ENCODE peak calls at places on chromosomes 12 and 14, in ten cellular contexts. One of them, this sample, is unnamed.

GRCh38 chr12:45200497-45201043 is 15.3 kb upstream of the ANO6 start:
- DNase-seq in DMS53: no peak
- DNase-seq in cardiac muscle cell: no peak
- DNase-seq in HFF-Myc: no peak
- DNase-seq in RWPE2: no peak
- DNase-seq in A172: no peak
- DNase-seq in GM12864: no peak
- DNase-seq in stimulated activated CD4-positive, alpha-beta T cell treated with anti-CD3 and anti-CD28 coated beads, Interleukin-2, amount 100 ng/mL, for 48 hours: no peak
- DNase-seq in type B pancreatic cell: no peak
- DNase-seq in activated gamma-delta T cell treated with Interleukin-2 at 50 U/mL for 16 hours: no peak
- DNase-seq in this sample: no peak

GRCh38 chr12:21962236-21962635 is 21.0 kb upstream of the ABCC9 start:
- DNase-seq in DMS53: no peak
- DNase-seq in cardiac muscle cell: no peak
- DNase-seq in HFF-Myc: no peak
- DNase-seq in RWPE2: no peak
- DNase-seq in A172: peak
- DNase-seq in GM12864: no peak
- DNase-seq in stimulated activated CD4-positive, alpha-beta T cell treated with anti-CD3 and anti-CD28 coated beads, Interleukin-2, amount 100 ng/mL, for 48 hours: no peak
- DNase-seq in type B pancreatic cell: no peak
- DNase-seq in activated gamma-delta T cell treated with Interleukin-2 at 50 U/mL for 16 hours: no peak
- DNase-seq in this sample: no peak

GRCh38 chr12:1691123-1692007 is 495 bp downstream of the ADIPOR2 start:
- DNase-seq in DMS53: peak
- DNase-seq in cardiac muscle cell: peak
- DNase-seq in HFF-Myc: no peak
- DNase-seq in RWPE2: no peak
- DNase-seq in A172: peak
- DNase-seq in GM12864: no peak
- DNase-seq in stimulated activated CD4-positive, alpha-beta T cell treated with anti-CD3 and anti-CD28 coated beads, Interleukin-2, amount 100 ng/mL, for 48 hours: peak
- DNase-seq in type B pancreatic cell: peak
- DNase-seq in activated gamma-delta T cell treated with Interleukin-2 at 50 U/mL for 16 hours: peak
- DNase-seq in this sample: no peak

GRCh38 chr12:116601524-116601923 is 42.3 kb downstream of the MAP1LC3B2 start:
- DNase-seq in DMS53: no peak
- DNase-seq in cardiac muscle cell: no peak
- DNase-seq in HFF-Myc: no peak
- DNase-seq in RWPE2: no peak
- DNase-seq in A172: peak
- DNase-seq in GM12864: no peak
- DNase-seq in stimulated activated CD4-positive, alpha-beta T cell treated with anti-CD3 and anti-CD28 coated beads, Interleukin-2, amount 100 ng/mL, for 48 hours: no peak
- DNase-seq in type B pancreatic cell: no peak
- DNase-seq in activated gamma-delta T cell treated with Interleukin-2 at 50 U/mL for 16 hours: no peak
- DNase-seq in this sample: no peak

GRCh38 chr14:66649515-66649914 is 141.6 kb downstream of the GPHN start:
- DNase-seq in DMS53: peak
- DNase-seq in cardiac muscle cell: no peak
- DNase-seq in HFF-Myc: no peak
- DNase-seq in RWPE2: no peak
- DNase-seq in A172: no peak
- DNase-seq in GM12864: peak
- DNase-seq in stimulated activated CD4-positive, alpha-beta T cell treated with anti-CD3 and anti-CD28 coated beads, Interleukin-2, amount 100 ng/mL, for 48 hours: no peak
- DNase-seq in type B pancreatic cell: no peak
- DNase-seq in activated gamma-delta T cell treated with Interleukin-2 at 50 U/mL for 16 hours: no peak
- DNase-seq in this sample: no peak

GRCh38 chr12:72471806-72472205 is 199.6 kb downstream of the TRHDE start:
- DNase-seq in DMS53: peak
- DNase-seq in cardiac muscle cell: peak
- DNase-seq in HFF-Myc: no peak
- DNase-seq in RWPE2: no peak
- DNase-seq in A172: no peak
- DNase-seq in GM12864: no peak
- DNase-seq in stimulated activated CD4-positive, alpha-beta T cell treated with anti-CD3 and anti-CD28 coated beads, Interleukin-2, amount 100 ng/mL, for 48 hours: no peak
- DNase-seq in type B pancreatic cell: no peak
- DNase-seq in activated gamma-delta T cell treated with Interleukin-2 at 50 U/mL for 16 hours: no peak
- DNase-seq in this sample: no peak

GRCh38 chr12:113899844-113900471 is 66.2 kb downstream of the RBM19 start:
- DNase-seq in DMS53: peak
- DNase-seq in cardiac muscle cell: no peak
- DNase-seq in HFF-Myc: no peak
- DNase-seq in RWPE2: no peak
- DNase-seq in A172: no peak
- DNase-seq in GM12864: no peak
- DNase-seq in stimulated activated CD4-positive, alpha-beta T cell treated with anti-CD3 and anti-CD28 coated beads, Interleukin-2, amount 100 ng/mL, for 48 hours: no peak
- DNase-seq in type B pancreatic cell: no peak
- DNase-seq in activated gamma-delta T cell treated with Interleukin-2 at 50 U/mL for 16 hours: no peak
- DNase-seq in this sample: no peak

GRCh38 chr14:74599946-74600345 is 12.1 kb downstream of the LTBP2 start:
- DNase-seq in DMS53: no peak
- DNase-seq in cardiac muscle cell: no peak
- DNase-seq in HFF-Myc: no peak
- DNase-seq in RWPE2: no peak
- DNase-seq in A172: no peak
- DNase-seq in GM12864: no peak
- DNase-seq in stimulated activated CD4-positive, alpha-beta T cell treated with anti-CD3 and anti-CD28 coated beads, Interleukin-2, amount 100 ng/mL, for 48 hours: no peak
- DNase-seq in type B pancreatic cell: no peak
- DNase-seq in activated gamma-delta T cell treated with Interleukin-2 at 50 U/mL for 16 hours: no peak
- DNase-seq in this sample: no peak

GRCh38 chr12:60262378-60262777 is 666.5 kb downstream of the SLC16A7 start:
- DNase-seq in DMS53: no peak
- DNase-seq in cardiac muscle cell: no peak
- DNase-seq in HFF-Myc: no peak
- DNase-seq in RWPE2: no peak
- DNase-seq in A172: no peak
- DNase-seq in GM12864: no peak
- DNase-seq in stimulated activated CD4-positive, alpha-beta T cell treated with anti-CD3 and anti-CD28 coated beads, Interleukin-2, amount 100 ng/mL, for 48 hours: no peak
- DNase-seq in type B pancreatic cell: no peak
- DNase-seq in activated gamma-delta T cell treated with Interleukin-2 at 50 U/mL for 16 hours: no peak
- DNase-seq in this sample: no peak

GRCh38 chr14:87628129-87628528 is 364.9 kb downstream of the GALC start:
- DNase-seq in DMS53: peak
- DNase-seq in cardiac muscle cell: peak
- DNase-seq in HFF-Myc: no peak
- DNase-seq in RWPE2: no peak
- DNase-seq in A172: peak
- DNase-seq in GM12864: no peak
- DNase-seq in stimulated activated CD4-positive, alpha-beta T cell treated with anti-CD3 and anti-CD28 coated beads, Interleukin-2, amount 100 ng/mL, for 48 hours: no peak
- DNase-seq in type B pancreatic cell: no peak
- DNase-seq in activated gamma-delta T cell treated with Interleukin-2 at 50 U/mL for 16 hours: no peak
- DNase-seq in this sample: no peak

GRCh38 chr14:67503331-67503730 is 14.8 kb upstream of the TMEM229B start:
- DNase-seq in DMS53: no peak
- DNase-seq in cardiac muscle cell: no peak
- DNase-seq in HFF-Myc: no peak
- DNase-seq in RWPE2: no peak
- DNase-seq in A172: no peak
- DNase-seq in GM12864: no peak
- DNase-seq in stimulated activated CD4-positive, alpha-beta T cell treated with anti-CD3 and anti-CD28 coated beads, Interleukin-2, amount 100 ng/mL, for 48 hours: no peak
- DNase-seq in type B pancreatic cell: no peak
- DNase-seq in activated gamma-delta T cell treated with Interleukin-2 at 50 U/mL for 16 hours: no peak
- DNase-seq in this sample: no peak